ENCODE peak calls at places on chromosome 1, in seven cellular contexts. M is thoracic aorta, T is transverse colon, L is nucleus accumbens, F is right atrium auricular region, W is RPMI7951, Q is GM13977. O is an unnamed sample.

GRCh38 chr1:240500681-240501080 is 111.3 kb downstream of the GREM2 start:
- DNase-seq in M (no peak), T (no peak), L (no peak), F (no peak), W (peak), Q (no peak), O (no peak)

GRCh38 chr1:156727914-156728598 is at the start of gene METTL25B:
- DNase-seq in M (no peak), T (peak), L (peak), F (peak), W (peak), Q (peak), O (no peak)

GRCh38 chr1:185670187-185670627 is 64.0 kb upstream of the HMCN1 start:
- DNase-seq in M (no peak), T (peak), L (no peak), F (no peak), W (peak), Q (no peak), O (no peak)

GRCh38 chr1:83086346-83086745 is 912.6 kb downstream of the TTLL7 start:
- DNase-seq in M (no peak), T (no peak), L (no peak), F (no peak), W (no peak), Q (no peak), O (no peak)

GRCh38 chr1:171883844-171884243 is 42.5 kb downstream of the DNM3 start:
- DNase-seq in M (no peak), T (no peak), L (no peak), F (no peak), W (no peak), Q (peak), O (no peak)

GRCh38 chr1:64183985-64184440 is 19.4 kb upstream of the UBE2U start:
- DNase-seq in M (no peak), T (no peak), L (no peak), F (no peak), W (peak), Q (no peak), O (no peak)

GRCh38 chr1:246788895-246789338 is 64.7 kb downstream of the SCCPDH start:
- DNase-seq in M (no peak), T (no peak), L (no peak), F (no peak), W (no peak), Q (peak), O (no peak)

GRCh38 chr1:34858901-34859441 is 578 bp downstream of the SMIM12 start:
- DNase-seq in M (no peak), T (no peak), L (peak), F (no peak), W (peak), Q (no peak), O (no peak)

GRCh38 chr1:116934586-116935207 is 25.0 kb downstream of the PTGFRN start:
- DNase-seq in M (no peak), T (no peak), L (no peak), F (no peak), W (no peak), Q (peak), O (no peak)

O was measured in iPS DF 6.9.